ENCODE peak calls at places on chromosomes 3 and 15, in seven cellular contexts. F, S, J, A, V, X and N are unnamed samples. For H3K4me1, the result is how much of the 10 kb centered on the place peaks cover.

GRCh38 chr3:64270861-64271260 is 45.6 kb upstream of the PRICKLE2 start:
- DNase-seq in F (no peak), S (no peak), J (no peak), A (no peak), V (no peak), X (no peak), N (no peak)

GRCh38 chr3:148023994-148024393 is 614.8 kb downstream of the ZIC1 start:
- DNase-seq in F (no peak), S (no peak), J (no peak), A (no peak), V (no peak), X (no peak), N (no peak)

GRCh38 chr15:88860212-88860611 is 35.1 kb downstream of the HAPLN3 start:
- DNase-seq in F (no peak), S (no peak), J (no peak), A (no peak), V (no peak), X (no peak), N (no peak)

GRCh38 chr15:51874751-51875644 is 45.5 kb downstream of the TMOD3 start:
- DNase-seq in F (no peak), S (peak), J (no peak), A (no peak), V (no peak), X (no peak), N (no peak)

GRCh38 chr15:99613887-99614642 is 48.3 kb downstream of the MEF2A start:
- DNase-seq in F (no peak), S (no peak), J (no peak), A (no peak), V (no peak), X (no peak), N (no peak)

GRCh38 chr15:90583471-90584252 is 53.9 kb downstream of the CRTC3 start:
- DNase-seq in F (peak), S (no peak), J (no peak), A (peak), V (no peak), X (no peak), N (no peak)

GRCh38 chr15:32828507-32829186 is 110.8 kb downstream of the GREM1 start:
- DNase-seq in F (no peak), S (no peak), J (no peak), A (no peak), V (no peak), X (no peak), N (no peak)

GRCh38 chr15:95174880-95175279 is 943.5 kb downstream of the MCTP2 start:
- DNase-seq in F (no peak), S (no peak), J (no peak), A (no peak), V (no peak), X (no peak), N (no peak)

GRCh38 chr15:93042691-93043378 is 46.2 kb downstream of the RGMA start:
- DNase-seq in F (no peak), S (no peak), J (no peak), A (no peak), V (no peak), X (no peak), N (no peak)

GRCh38 chr3:67481126-67481525 is 173.3 kb downstream of the SUCLG2 start:
- DNase-seq in F (no peak), S (no peak), J (no peak), A (no peak), V (no peak), X (no peak), N (no peak)

GRCh38 chr15:63504979-63505841 is 817 bp downstream of the USP3 start:
- DNase-seq in F (peak), S (peak), J (peak), A (no peak), V (peak), X (peak), N (peak)

GRCh38 chr3:49006591-49007067 is 562 bp upstream of the WDR6 start:
- DNase-seq in F (peak), S (no peak), J (peak), A (no peak), V (peak), X (no peak), N (no peak)

GRCh38 chr3:46896386-46896785 is 18.9 kb downstream of the PTH1R start:
- DNase-seq in F (no peak), S (no peak), J (peak), A (no peak), V (no peak), X (no peak), N (no peak)

GRCh38 chr3:157333551-157333991 is 103.1 kb upstream of the PTX3 start:
- DNase-seq in F (no peak), S (no peak), J (no peak), A (no peak), V (no peak), X (no peak), N (no peak)

GRCh38 chr15:68192804-68193521 is 12.2 kb downstream of the CALML4 start:
- DNase-seq in F (no peak), S (no peak), J (peak), A (no peak), V (no peak), X (no peak), N (no peak)

GRCh38 chr3:11610044-11610671 is 33.6 kb downstream of the VGLL4 start:
- DNase-seq in F (peak), S (no peak), J (no peak), A (no peak), V (peak), X (no peak), N (no peak)

GRCh38 chr15:90774731-90775521 is 57.8 kb downstream of the BLM start:
- DNase-seq in F (no peak), S (no peak), J (no peak), A (no peak), V (no peak), X (no peak), N (no peak)

GRCh38 chr3:191076903-191077552 is 122.0 kb upstream of the OSTN start:
- DNase-seq in F (no peak), S (no peak), J (no peak), A (no peak), V (no peak), X (no peak), N (no peak)

GRCh38 chr3:15331606-15332404 is 581 bp downstream of the SH3BP5 start:
- DNase-seq in F (peak), S (peak), J (peak), A (no peak), V (peak), X (peak), N (peak)

GRCh38 chr15:62901916-62902554 is 140.5 kb upstream of the TPM1 start:
- DNase-seq in F (no peak), S (no peak), J (no peak), A (no peak), V (no peak), X (no peak), N (no peak)

GRCh38 chr3:126305427-126305826 is 51.8 kb downstream of the KLF15 start:
- DNase-seq in F (no peak), S (no peak), J (no peak), A (no peak), V (no peak), X (no peak), N (no peak)

GRCh38 chr3:160739079-160739478 is 17.0 kb upstream of the PPM1L start:
- DNase-seq in F (no peak), S (no peak), J (peak), A (no peak), V (peak), X (no peak), N (no peak)

GRCh38 chr15:84982301-84982920 is 755 bp downstream of the PDE8A start:
- DNase-seq in F (peak), S (peak), J (peak), A (no peak), V (peak), X (peak), N (peak)

GRCh38 chr3:23566499-23566898 is 239.3 kb upstream of the UBE2E1 start:
- DNase-seq in F (no peak), S (no peak), J (no peak), A (no peak), V (no peak), X (no peak), N (no peak)

GRCh38 chr3:53161820-53162671 is 1.0 kb downstream of the PRKCD start:
- DNase-seq in F (peak), S (peak), J (peak), A (no peak), V (peak), X (peak), N (peak)

GRCh38 chr15:48868549-48868948 is 9.4 kb upstream of the EID1 start:
- DNase-seq in F (no peak), S (peak), J (no peak), A (no peak), V (no peak), X (no peak), N (no peak)

GRCh38 chr3:169344465-169344864 is 319.0 kb downstream of the MECOM start:
- DNase-seq in F (no peak), S (no peak), J (no peak), A (no peak), V (no peak), X (no peak), N (no peak)

GRCh38 chr3:76177650-76178049 is 392.3 kb upstream of the ZNF717 start:
- DNase-seq in F (no peak), S (no peak), J (no peak), A (no peak), V (no peak), X (no peak), N (no peak)

GRCh38 chr3:63067999-63068645 is 192.9 kb upstream of the CADPS start:
- DNase-seq in F (peak), S (peak), J (no peak), A (peak), V (no peak), X (no peak), N (no peak)

GRCh38 chr3:71210257-71211002 is 373.1 kb downstream of the FOXP1 start:
- DNase-seq in F (no peak), S (no peak), J (no peak), A (peak), V (no peak), X (no peak), N (no peak)

GRCh38 chr3:177013681-177014280 is 183.5 kb downstream of the TBL1XR1 start:
- DNase-seq in F (no peak), S (no peak), J (no peak), A (peak), V (no peak), X (no peak), N (no peak)

GRCh38 chr3:189947948-189948723 is 172.6 kb downstream of the P3H2 start:
- DNase-seq in F (peak), S (peak), J (no peak), A (no peak), V (no peak), X (peak), N (no peak)

GRCh38 chr3:8827641-8828040 is 58.2 kb upstream of the OXTR start:
- DNase-seq in F (no peak), S (no peak), J (no peak), A (no peak), V (no peak), X (no peak), N (no peak)

GRCh38 chr3:70992557-70992956 is 591.0 kb downstream of the FOXP1 start:
- DNase-seq in F (no peak), S (no peak), J (no peak), A (no peak), V (no peak), X (no peak), N (no peak)

GRCh38 chr3:36649078-36649477 is 115.3 kb downstream of the DCLK3 start:
- DNase-seq in F (no peak), S (no peak), J (no peak), A (no peak), V (no peak), X (no peak), N (no peak)

GRCh38 chr15:24748812-24749439 is 73.4 kb downstream of the NPAP1 start:
- DNase-seq in F (no peak), S (no peak), J (no peak), A (no peak), V (no peak), X (no peak), N (no peak)

GRCh38 chr3:29335438-29335837 is 54.6 kb downstream of the RBMS3 start:
- DNase-seq in F (peak), S (peak), J (peak), A (no peak), V (peak), X (no peak), N (no peak)

GRCh38 chr3:126442099-126442848 is 33.4 kb downstream of the ZXDC start:
- DNase-seq in F (no peak), S (no peak), J (peak), A (no peak), V (peak), X (no peak), N (no peak)

GRCh38 chr3:167078070-167078622 is 302.0 kb downstream of the ZBBX start:
- DNase-seq in F (no peak), S (no peak), J (no peak), A (no peak), V (no peak), X (no peak), N (no peak)

DNA sequence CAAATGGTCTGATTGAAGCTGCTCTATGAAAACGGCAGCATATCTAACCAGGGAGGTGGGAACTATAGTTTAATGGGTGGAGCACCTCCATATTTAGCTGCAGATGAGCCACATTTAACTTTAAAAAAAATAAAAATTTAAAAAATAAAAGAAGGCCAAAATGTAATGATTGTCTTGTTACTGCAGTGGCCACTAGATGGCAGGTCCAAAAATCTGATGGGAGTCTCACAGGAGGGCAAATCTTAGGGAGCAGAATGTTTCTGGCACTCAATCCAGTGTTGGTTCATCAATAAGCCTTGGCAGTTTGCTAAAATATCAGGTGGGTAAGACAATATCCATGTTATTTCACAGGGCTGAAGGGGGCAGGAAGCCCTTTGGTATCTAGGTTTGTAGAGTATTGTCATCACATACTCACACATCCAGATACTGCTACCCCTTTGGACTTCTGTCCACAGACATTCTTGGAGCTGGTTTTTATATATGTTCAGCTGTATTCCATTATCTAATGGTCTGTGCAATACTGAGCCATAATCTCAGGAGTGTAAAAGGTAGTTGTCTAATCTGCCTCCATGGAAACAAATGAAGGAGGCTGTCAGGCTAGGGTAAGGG is 233.3 kb downstream of the TIGIT start:
- DNase-seq in F (peak), S (peak), J (no peak), A (no peak), V (no peak), X (no peak), N (no peak)
- H3K4me1 ChIP-seq in F (under half), S (under half), J (under half), A (under half), V (under half), X (under half), N (under half)

GRCh38 chr15:40338921-40339620 is 1.7 kb downstream of the CCDC9B start:
- DNase-seq in F (no peak), S (no peak), J (peak), A (no peak), V (no peak), X (no peak), N (no peak)

GRCh38 chr15:40338041-40338657 is 2.6 kb downstream of the CCDC9B start:
- DNase-seq in F (peak), S (peak), J (peak), A (peak), V (peak), X (peak), N (peak)

GRCh38 chr15:40340740-40341400 is at the start of gene CCDC9B:
- DNase-seq in F (peak), S (peak), J (peak), A (no peak), V (peak), X (no peak), N (no peak)

GRCh38 chr15:40340038-40340739 is 550 bp downstream of the CCDC9B start:
- DNase-seq in F (no peak), S (peak), J (peak), A (no peak), V (peak), X (no peak), N (no peak)

DNA sequence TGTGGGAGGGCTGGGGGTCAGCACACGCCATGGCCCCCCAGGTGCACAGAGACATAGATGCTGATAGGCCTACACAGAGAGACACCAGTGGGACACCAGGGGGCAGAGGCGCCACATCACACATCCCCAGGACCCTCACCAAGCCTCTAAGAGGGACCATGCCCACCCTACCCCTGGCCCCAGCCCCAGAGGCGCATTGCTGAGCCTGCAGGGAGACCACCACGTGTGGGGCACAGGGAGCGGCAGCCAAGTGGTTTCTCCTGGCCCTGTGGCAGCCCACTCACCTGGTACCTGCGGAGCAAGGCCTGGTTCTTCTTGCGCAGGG is 1.2 kb downstream of the CCDC9B start:
- DNase-seq in F (no peak), S (no peak), J (no peak), A (no peak), V (no peak), X (no peak), N (no peak)
- H3K4me1 ChIP-seq in F (under half), S (half or more), J (half or more), A (under half), V (half or more), X (under half), N (under half)

GRCh38 chr3:187996609-187997008 is 157.3 kb upstream of the LPP start:
- DNase-seq in F (no peak), S (no peak), J (no peak), A (no peak), V (no peak), X (no peak), N (no peak)

GRCh38 chr3:187999821-188000220 is 154.1 kb upstream of the LPP start:
- DNase-seq in F (no peak), S (peak), J (no peak), A (no peak), V (no peak), X (peak), N (no peak)

GRCh38 chr3:187997490-187997889 is 156.5 kb upstream of the LPP start:
- DNase-seq in F (no peak), S (no peak), J (no peak), A (no peak), V (no peak), X (no peak), N (no peak)

GRCh38 chr3:187998611-187999010 is 155.3 kb upstream of the LPP start:
- DNase-seq in F (no peak), S (no peak), J (no peak), A (no peak), V (no peak), X (no peak), N (no peak)

DNA sequence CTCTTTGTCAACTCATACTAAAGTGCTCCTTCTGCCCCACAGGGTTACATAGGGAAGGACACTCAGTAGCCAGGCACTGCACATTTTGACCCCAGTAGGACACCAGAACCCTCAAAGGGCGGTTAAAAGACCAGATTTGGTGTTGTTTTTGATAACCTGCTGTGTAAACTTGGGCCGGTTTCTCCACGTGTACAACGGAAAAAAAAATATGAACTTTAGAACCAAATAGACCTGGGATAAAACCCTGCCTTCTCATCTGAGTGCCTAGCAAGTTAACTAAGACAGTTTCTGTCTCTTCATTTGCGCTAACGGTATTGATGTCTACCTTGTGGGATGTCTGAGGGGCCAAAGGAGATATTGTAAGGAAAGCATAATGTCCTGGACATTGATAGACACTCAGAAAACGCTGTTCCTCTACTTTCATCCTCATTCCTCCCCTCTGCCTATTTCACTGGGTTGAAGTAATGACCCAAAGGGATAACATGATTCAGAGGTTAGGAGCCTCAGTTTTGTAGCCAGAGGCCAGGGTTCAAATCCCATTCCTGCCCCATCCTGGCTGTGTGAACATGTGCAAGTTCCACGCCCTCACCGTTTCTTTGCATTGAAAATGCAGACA is 155.9 kb upstream of the LPP start:
- DNase-seq in F (no peak), S (no peak), J (no peak), A (no peak), V (no peak), X (no peak), N (no peak)
- H3K4me1 ChIP-seq in F (under half), S (under half), J (under half), A (under half), V (under half), X (half or more), N (under half)

GRCh38 chr3:45688882-45689786 is at the start of gene SACM1L:
- DNase-seq in F (peak), S (peak), J (peak), A (peak), V (peak), X (peak), N (peak)

GRCh38 chr3:45689787-45690145 is 570 bp downstream of the SACM1L start:
- DNase-seq in F (no peak), S (no peak), J (no peak), A (no peak), V (no peak), X (peak), N (peak)

GRCh38 chr3:45692866-45693265 is 3.7 kb downstream of the SACM1L start:
- DNase-seq in F (no peak), S (no peak), J (no peak), A (no peak), V (no peak), X (no peak), N (no peak)

GRCh38 chr3:45688194-45688881 is 858 bp upstream of the SACM1L start:
- DNase-seq in F (peak), S (peak), J (no peak), A (peak), V (no peak), X (no peak), N (peak)

GRCh38 chr3:45690331-45691035 is 1.3 kb downstream of the SACM1L start:
- DNase-seq in F (peak), S (no peak), J (no peak), A (no peak), V (no peak), X (no peak), N (no peak)
- H3K4me1 ChIP-seq in F (under half), S (under half), J (half or more), A (under half), V (half or more), X (half or more), N (half or more)